ENCODE peak calls at places on chromosomes 1 and 21, in six cellular contexts. One of them, this sample, is unnamed.

GRCh38 chr1:113871597-113872113 is at the start of gene PTPN22:
- DNase-seq in caudate nucleus: no peak
- DNase-seq in heart left ventricle: peak; percentile 27
- DNase-seq in endothelial cell of umbilical vein: no peak
- DNase-seq in pancreas: no peak
- DNase-seq in sigmoid colon: no peak
- DNase-seq in this sample: peak; percentile 91

GRCh38 chr1:228904222-228904621 is 168.9 kb downstream of the RHOU start:
- DNase-seq in caudate nucleus: no peak
- DNase-seq in heart left ventricle: no peak
- DNase-seq in endothelial cell of umbilical vein: no peak
- DNase-seq in pancreas: no peak
- DNase-seq in sigmoid colon: no peak
- DNase-seq in this sample: no peak

GRCh38 chr1:118563969-118564951 is 379.2 kb upstream of the SPAG17 start:
- DNase-seq in caudate nucleus: no peak
- DNase-seq in heart left ventricle: no peak
- DNase-seq in endothelial cell of umbilical vein: no peak
- DNase-seq in pancreas: no peak
- DNase-seq in sigmoid colon: no peak
- DNase-seq in this sample: no peak

GRCh38 chr1:24481098-24481497 is 21.5 kb upstream of the RCAN3 start:
- DNase-seq in caudate nucleus: no peak
- DNase-seq in heart left ventricle: no peak
- DNase-seq in endothelial cell of umbilical vein: no peak
- DNase-seq in pancreas: no peak
- DNase-seq in sigmoid colon: no peak
- DNase-seq in this sample: no peak

GRCh38 chr1:204320413-204320812 is 39.3 kb downstream of the PLEKHA6 start:
- DNase-seq in caudate nucleus: no peak
- DNase-seq in heart left ventricle: no peak
- DNase-seq in endothelial cell of umbilical vein: no peak
- DNase-seq in pancreas: no peak
- DNase-seq in sigmoid colon: no peak
- DNase-seq in this sample: peak; percentile 55

GRCh38 chr1:36913523-36914060 is 120.7 kb downstream of the GRIK3 start:
- DNase-seq in caudate nucleus: no peak
- DNase-seq in heart left ventricle: no peak
- DNase-seq in endothelial cell of umbilical vein: no peak
- DNase-seq in pancreas: no peak
- DNase-seq in sigmoid colon: peak; percentile 9
- DNase-seq in this sample: no peak

GRCh38 chr1:66752671-66753371 is 562 bp downstream of the DYNLT5 start:
- DNase-seq in caudate nucleus: peak; percentile 7
- DNase-seq in heart left ventricle: peak; percentile 26
- DNase-seq in endothelial cell of umbilical vein: peak; percentile 8
- DNase-seq in pancreas: no peak
- DNase-seq in sigmoid colon: no peak
- DNase-seq in this sample: no peak

GRCh38 chr21:15446193-15446592 is 283.6 kb upstream of the USP25 start:
- DNase-seq in caudate nucleus: no peak
- DNase-seq in heart left ventricle: no peak
- DNase-seq in endothelial cell of umbilical vein: no peak
- DNase-seq in pancreas: no peak
- DNase-seq in sigmoid colon: no peak
- DNase-seq in this sample: no peak

GRCh38 chr1:47650205-47650604 is 212.4 kb downstream of the FOXD2 start:
- DNase-seq in caudate nucleus: no peak
- DNase-seq in heart left ventricle: no peak
- DNase-seq in endothelial cell of umbilical vein: peak; percentile 96
- DNase-seq in pancreas: no peak
- DNase-seq in sigmoid colon: peak; percentile 27
- DNase-seq in this sample: peak; percentile 93

GRCh38 chr1:228373681-228374571 is 32.7 kb downstream of the TRIM11 start:
- DNase-seq in caudate nucleus: no peak
- DNase-seq in heart left ventricle: peak; percentile 19
- DNase-seq in endothelial cell of umbilical vein: no peak
- DNase-seq in pancreas: no peak
- DNase-seq in sigmoid colon: peak; percentile 65
- DNase-seq in this sample: no peak

GRCh38 chr1:109148838-109149555 is 35.1 kb downstream of the ELAPOR1 start:
- DNase-seq in caudate nucleus: no peak
- DNase-seq in heart left ventricle: no peak
- DNase-seq in endothelial cell of umbilical vein: no peak
- DNase-seq in pancreas: no peak
- DNase-seq in sigmoid colon: no peak
- DNase-seq in this sample: no peak

GRCh38 chr1:63674865-63675815 is 81.9 kb downstream of the PGM1 start:
- DNase-seq in caudate nucleus: no peak
- DNase-seq in heart left ventricle: peak; percentile 32
- DNase-seq in endothelial cell of umbilical vein: no peak
- DNase-seq in pancreas: peak; percentile 62
- DNase-seq in sigmoid colon: no peak
- DNase-seq in this sample: peak; percentile 75
- H3K27ac ChIP-seq in caudate nucleus: no peak overlapping the region
- H3K27ac ChIP-seq in heart left ventricle: no peak overlapping the region
- H3K27ac ChIP-seq in endothelial cell of umbilical vein: no peak overlapping the region
- H3K27ac ChIP-seq in pancreas: peak overlapping the region; percentile 46
- H3K27ac ChIP-seq in sigmoid colon: peak overlapping the region; percentile 56
- H3K27ac ChIP-seq in this sample: no peak overlapping the region

DNA sequence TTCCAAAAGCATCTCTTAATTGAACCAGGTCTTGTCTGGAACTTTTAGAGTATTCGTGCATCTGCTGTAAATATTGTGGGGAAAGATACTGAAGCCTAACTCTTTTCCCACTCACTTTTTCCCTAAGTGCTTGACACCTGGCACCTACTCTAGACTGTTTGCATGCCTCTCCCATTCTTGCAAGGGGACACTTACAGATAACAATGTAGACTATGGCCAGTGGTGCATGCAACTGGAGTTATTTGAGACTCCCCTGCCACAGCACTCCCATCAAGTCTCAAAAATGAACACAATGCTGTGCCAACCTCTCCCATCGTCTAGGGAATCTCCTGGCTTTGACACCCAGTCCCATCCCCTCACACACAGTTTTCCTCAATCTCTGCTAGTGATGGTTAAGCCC is 118.6 kb upstream of the ATP1B1 start:
- DNase-seq in caudate nucleus: no peak
- DNase-seq in heart left ventricle: no peak
- DNase-seq in endothelial cell of umbilical vein: no peak
- DNase-seq in pancreas: no peak
- DNase-seq in sigmoid colon: no peak
- DNase-seq in this sample: no peak
- H3K27ac ChIP-seq in caudate nucleus: no peak overlapping the region
- H3K27ac ChIP-seq in heart left ventricle: no peak overlapping the region
- H3K27ac ChIP-seq in endothelial cell of umbilical vein: no peak overlapping the region
- H3K27ac ChIP-seq in pancreas: no peak overlapping the region
- H3K27ac ChIP-seq in sigmoid colon: no peak overlapping the region
- H3K27ac ChIP-seq in this sample: no peak overlapping the region

GRCh38 chr21:42779431-42779861 is 99.9 kb downstream of the WDR4 start:
- DNase-seq in caudate nucleus: no peak
- DNase-seq in heart left ventricle: no peak
- DNase-seq in endothelial cell of umbilical vein: no peak
- DNase-seq in pancreas: no peak
- DNase-seq in sigmoid colon: no peak
- DNase-seq in this sample: no peak

GRCh38 chr21:42782723-42783247 is 96.6 kb downstream of the WDR4 start:
- DNase-seq in caudate nucleus: no peak
- DNase-seq in heart left ventricle: no peak
- DNase-seq in endothelial cell of umbilical vein: no peak
- DNase-seq in pancreas: no peak
- DNase-seq in sigmoid colon: no peak
- DNase-seq in this sample: no peak

GRCh38 chr21:42784276-42784675 is 95.1 kb downstream of the WDR4 start:
- DNase-seq in caudate nucleus: no peak
- DNase-seq in heart left ventricle: peak; percentile 47
- DNase-seq in endothelial cell of umbilical vein: no peak
- DNase-seq in pancreas: no peak
- DNase-seq in sigmoid colon: no peak
- DNase-seq in this sample: no peak

GRCh38 chr21:42781981-42782722 is 97.2 kb downstream of the WDR4 start:
- DNase-seq in caudate nucleus: no peak
- DNase-seq in heart left ventricle: no peak
- DNase-seq in endothelial cell of umbilical vein: peak; percentile 13
- DNase-seq in pancreas: no peak
- DNase-seq in sigmoid colon: no peak
- DNase-seq in this sample: no peak

DNA sequence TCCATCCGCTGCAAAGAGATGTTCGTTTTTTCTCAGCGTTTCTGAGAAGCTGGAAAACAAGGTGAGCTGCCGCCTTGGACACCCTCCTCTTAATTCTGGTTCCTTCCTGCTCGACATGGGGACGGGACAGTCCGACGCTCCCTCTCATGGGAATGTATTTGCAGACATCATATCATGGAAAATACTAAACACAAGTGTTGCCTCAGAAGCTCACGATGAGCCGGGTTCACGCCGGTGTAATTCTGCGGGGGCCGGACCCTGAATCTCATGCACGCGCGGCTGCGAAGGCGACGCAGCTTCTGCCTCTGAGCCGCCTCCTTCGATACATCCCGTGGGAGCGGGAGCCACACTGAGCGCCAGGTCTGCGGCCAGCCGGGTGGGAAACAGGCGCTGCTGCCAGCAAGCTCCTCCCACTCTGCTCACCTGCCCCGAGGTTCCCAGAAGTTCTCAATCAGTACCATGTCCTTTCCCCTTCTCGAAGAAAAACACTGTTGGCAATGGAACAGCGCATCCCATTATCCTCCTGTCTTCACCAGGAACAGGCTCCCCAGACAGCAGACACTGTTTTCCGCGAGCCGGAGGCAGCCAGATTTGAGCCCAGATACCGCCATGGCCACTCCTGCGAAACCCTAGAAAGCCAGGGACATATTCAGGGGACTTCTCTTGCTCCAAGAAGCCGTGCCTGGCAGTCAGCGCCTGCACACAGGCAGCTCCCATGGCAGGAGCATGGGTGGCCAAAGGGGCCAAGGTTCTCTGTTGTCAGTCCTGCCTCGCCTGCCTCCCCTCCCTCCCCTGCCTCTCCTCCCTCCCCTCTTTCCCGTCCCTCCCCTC is 98.0 kb downstream of the WDR4 start:
- DNase-seq in caudate nucleus: no peak
- DNase-seq in heart left ventricle: no peak
- DNase-seq in endothelial cell of umbilical vein: peak; percentile 40
- DNase-seq in pancreas: peak; percentile 55
- DNase-seq in sigmoid colon: no peak
- DNase-seq in this sample: no peak
- H3K27ac ChIP-seq in caudate nucleus: no peak overlapping the region
- H3K27ac ChIP-seq in heart left ventricle: peak overlapping the region; percentile 42
- H3K27ac ChIP-seq in endothelial cell of umbilical vein: no peak overlapping the region
- H3K27ac ChIP-seq in pancreas: no peak overlapping the region
- H3K27ac ChIP-seq in sigmoid colon: no peak overlapping the region
- H3K27ac ChIP-seq in this sample: no peak overlapping the region

GRCh38 chr1:156492013-156492590 is 8.5 kb downstream of the MEF2D start:
- DNase-seq in caudate nucleus: no peak
- DNase-seq in heart left ventricle: no peak
- DNase-seq in endothelial cell of umbilical vein: no peak
- DNase-seq in pancreas: no peak
- DNase-seq in sigmoid colon: no peak
- DNase-seq in this sample: no peak

GRCh38 chr1:156491151-156491949 is 9.2 kb downstream of the MEF2D start:
- DNase-seq in caudate nucleus: no peak
- DNase-seq in heart left ventricle: no peak
- DNase-seq in endothelial cell of umbilical vein: no peak
- DNase-seq in pancreas: no peak
- DNase-seq in sigmoid colon: no peak
- DNase-seq in this sample: no peak

GRCh38 chr1:156493749-156494148 is 6.8 kb downstream of the MEF2D start:
- DNase-seq in caudate nucleus: no peak
- DNase-seq in heart left ventricle: no peak
- DNase-seq in endothelial cell of umbilical vein: no peak
- DNase-seq in pancreas: no peak
- DNase-seq in sigmoid colon: no peak
- DNase-seq in this sample: no peak

GRCh38 chr1:156493154-156493631 is 7.4 kb downstream of the MEF2D start:
- DNase-seq in caudate nucleus: no peak
- DNase-seq in heart left ventricle: no peak
- DNase-seq in endothelial cell of umbilical vein: no peak
- DNase-seq in pancreas: peak; percentile 78
- DNase-seq in sigmoid colon: no peak
- DNase-seq in this sample: no peak

DNA sequence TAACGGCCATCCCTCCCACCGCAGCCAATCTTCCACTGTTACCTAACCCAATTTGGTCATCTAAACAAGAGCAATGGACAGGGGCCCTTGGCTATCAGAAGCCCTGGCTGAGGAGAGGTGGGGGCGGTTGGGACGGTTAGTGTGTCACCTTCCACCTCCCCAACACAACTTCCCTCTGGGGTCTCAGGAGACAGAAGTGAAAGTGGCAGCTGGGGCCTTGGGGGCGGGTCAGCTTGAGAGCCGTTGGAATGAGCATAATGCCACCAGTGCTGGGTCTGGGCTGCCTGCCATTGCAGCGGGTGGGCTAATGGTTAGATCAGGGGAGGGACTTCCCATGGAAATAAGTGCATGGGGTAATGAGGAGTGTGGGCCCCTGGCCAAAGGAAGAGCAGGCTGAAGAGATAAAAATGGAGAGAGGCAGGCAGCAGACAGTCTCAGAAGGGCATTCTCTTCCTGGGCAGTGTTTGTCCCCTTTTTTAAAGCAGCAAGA is 7.9 kb downstream of the MEF2D start:
- DNase-seq in caudate nucleus: no peak
- DNase-seq in heart left ventricle: peak; percentile 60
- DNase-seq in endothelial cell of umbilical vein: no peak
- DNase-seq in pancreas: no peak
- DNase-seq in sigmoid colon: no peak
- DNase-seq in this sample: no peak
- H3K27ac ChIP-seq in caudate nucleus: peak overlapping the region; percentile 81
- H3K27ac ChIP-seq in heart left ventricle: peak overlapping the region; percentile 94
- H3K27ac ChIP-seq in endothelial cell of umbilical vein: no peak overlapping the region
- H3K27ac ChIP-seq in pancreas: no peak overlapping the region
- H3K27ac ChIP-seq in sigmoid colon: peak overlapping the region; percentile 100
- H3K27ac ChIP-seq in this sample: no peak overlapping the region

DNA sequence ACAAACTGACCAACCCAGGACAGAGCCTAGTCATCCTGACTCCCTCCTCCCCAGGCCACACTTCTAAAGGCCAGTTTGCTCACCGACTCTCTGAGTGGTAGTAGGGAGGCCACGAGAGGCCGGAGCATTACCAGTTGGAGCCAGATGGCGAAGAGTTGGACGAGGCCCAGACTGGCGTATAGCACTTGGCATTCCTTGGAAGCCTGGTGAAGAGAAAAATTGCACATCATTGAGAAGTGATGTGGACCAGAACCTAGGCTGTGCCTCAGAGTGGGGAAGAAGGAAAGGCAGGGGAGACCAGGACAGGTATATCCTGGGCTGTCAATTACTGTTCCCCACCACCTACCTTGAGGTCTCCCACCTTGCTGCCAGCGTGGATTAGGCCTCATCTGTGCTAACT is 12.2 kb downstream of the PABPC4 start:
- DNase-seq in caudate nucleus: no peak
- DNase-seq in heart left ventricle: no peak
- DNase-seq in endothelial cell of umbilical vein: no peak
- DNase-seq in pancreas: no peak
- DNase-seq in sigmoid colon: no peak
- DNase-seq in this sample: no peak
- H3K27ac ChIP-seq in caudate nucleus: no peak overlapping the region
- H3K27ac ChIP-seq in heart left ventricle: no peak overlapping the region
- H3K27ac ChIP-seq in endothelial cell of umbilical vein: no peak overlapping the region
- H3K27ac ChIP-seq in pancreas: no peak overlapping the region
- H3K27ac ChIP-seq in sigmoid colon: no peak overlapping the region
- H3K27ac ChIP-seq in this sample: no peak overlapping the region